ENCODE peak calls at places on chromosomes 5 and 9, in five cellular contexts. T, W, N, S and E are unnamed samples.

GRCh38 chr5:177388521-177389052 is 4.4 kb downstream of the SLC34A1 start:
- DNase-seq in T (no peak), W (no peak), N (no peak), S (no peak), E (no peak)

GRCh38 chr9:14322211-14323082 is 8.5 kb upstream of the NFIB start:
- DNase-seq in T (peak), W (peak), N (peak), S (peak), E (peak)

GRCh38 chr5:33321026-33321425 is 119.7 kb upstream of the TARS1 start:
- DNase-seq in T (peak), W (no peak), N (no peak), S (no peak), E (peak)

GRCh38 chr9:98323051-98323830 is 67.8 kb upstream of the TBC1D2 start:
- DNase-seq in T (no peak), W (no peak), N (no peak), S (no peak), E (no peak)

GRCh38 chr5:133295520-133295919 is 243.7 kb downstream of the HSPA4 start:
- DNase-seq in T (no peak), W (no peak), N (no peak), S (no peak), E (no peak)

GRCh38 chr5:137245438-137245837 is 253.7 kb downstream of the SPOCK1 start:
- DNase-seq in T (no peak), W (no peak), N (no peak), S (no peak), E (no peak)

GRCh38 chr5:127015716-127016115 is 14.6 kb downstream of the MARCHF3 start:
- DNase-seq in T (no peak), W (no peak), N (no peak), S (no peak), E (no peak)

GRCh38 chr9:118364266-118365075 is 660.3 kb downstream of the TLR4 start:
- DNase-seq in T (no peak), W (no peak), N (no peak), S (no peak), E (no peak)

GRCh38 chr9:93678199-93679019 is 102.0 kb downstream of the PHF2 start:
- DNase-seq in T (peak), W (no peak), N (peak), S (no peak), E (no peak)

GRCh38 chr9:3467593-3468219 is 58.1 kb downstream of the RFX3 start:
- DNase-seq in T (peak), W (no peak), N (peak), S (peak), E (peak)

GRCh38 chr5:113095831-113096230 is 119.2 kb downstream of the DCP2 start:
- DNase-seq in T (no peak), W (no peak), N (no peak), S (no peak), E (no peak)

GRCh38 chr5:142886211-142886610 is 116.0 kb downstream of the ARHGAP26 start:
- DNase-seq in T (no peak), W (no peak), N (no peak), S (no peak), E (no peak)

GRCh38 chr5:53035868-53036381 is 46.8 kb downstream of the ITGA2 start:
- DNase-seq in T (no peak), W (no peak), N (no peak), S (no peak), E (no peak)

GRCh38 chr5:62506659-62507460 is 71.8 kb upstream of the LRRC70 start:
- DNase-seq in T (no peak), W (no peak), N (no peak), S (no peak), E (no peak)

GRCh38 chr5:75550597-75550996 is 38.9 kb downstream of the POLK start:
- DNase-seq in T (no peak), W (no peak), N (no peak), S (no peak), E (no peak)

GRCh38 chr5:164475339-164475977 is 970.0 kb downstream of the MAT2B start:
- DNase-seq in T (no peak), W (no peak), N (no peak), S (no peak), E (no peak)

GRCh38 chr5:135843571-135844337 is 9.3 kb downstream of the SLC25A48 start:
- DNase-seq in T (no peak), W (peak), N (no peak), S (peak), E (no peak)

GRCh38 chr9:134061688-134062371 is 6.0 kb downstream of the BRD3 start:
- DNase-seq in T (peak), W (peak), N (peak), S (no peak), E (no peak)

GRCh38 chr9:94165592-94166236 is 81.5 kb downstream of the PTPDC1 start:
- DNase-seq in T (peak), W (peak), N (peak), S (peak), E (peak)

GRCh38 chr9:130940693-130941576 is 1.9 kb upstream of the FIBCD1 start:
- DNase-seq in T (peak), W (peak), N (peak), S (peak), E (no peak)

GRCh38 chr5:141521244-141521781 is 32.4 kb downstream of the PCDHGC5 start:
- DNase-seq in T (no peak), W (no peak), N (no peak), S (peak), E (peak)

GRCh38 chr5:134547579-134547978 is 22.1 kb downstream of the JADE2 start:
- DNase-seq in T (peak), W (no peak), N (peak), S (no peak), E (peak)

GRCh38 chr5:155089649-155090048 is 76.1 kb downstream of the KIF4B start:
- DNase-seq in T (no peak), W (no peak), N (no peak), S (no peak), E (no peak)

GRCh38 chr9:6677803-6678202 is 32.3 kb upstream of the GLDC start:
- DNase-seq in T (no peak), W (no peak), N (no peak), S (no peak), E (no peak)

GRCh38 chr9:6681957-6682501 is 36.5 kb upstream of the GLDC start:
- DNase-seq in T (no peak), W (no peak), N (no peak), S (no peak), E (no peak)

GRCh38 chr9:6676254-6676928 is 30.9 kb upstream of the GLDC start:
- DNase-seq in T (no peak), W (no peak), N (no peak), S (no peak), E (no peak)

GRCh38 chr9:6680797-6681146 is 35.2 kb upstream of the GLDC start:
- DNase-seq in T (no peak), W (no peak), N (peak), S (no peak), E (peak)

GRCh38 chr9:6681147-6681956 is 35.8 kb upstream of the GLDC start:
- DNase-seq in T (peak), W (peak), N (peak), S (peak), E (peak)
- TF ChIP-seq POLR2A in T (peak), W (peak), N (no peak), S (peak), E (peak)

DNA sequence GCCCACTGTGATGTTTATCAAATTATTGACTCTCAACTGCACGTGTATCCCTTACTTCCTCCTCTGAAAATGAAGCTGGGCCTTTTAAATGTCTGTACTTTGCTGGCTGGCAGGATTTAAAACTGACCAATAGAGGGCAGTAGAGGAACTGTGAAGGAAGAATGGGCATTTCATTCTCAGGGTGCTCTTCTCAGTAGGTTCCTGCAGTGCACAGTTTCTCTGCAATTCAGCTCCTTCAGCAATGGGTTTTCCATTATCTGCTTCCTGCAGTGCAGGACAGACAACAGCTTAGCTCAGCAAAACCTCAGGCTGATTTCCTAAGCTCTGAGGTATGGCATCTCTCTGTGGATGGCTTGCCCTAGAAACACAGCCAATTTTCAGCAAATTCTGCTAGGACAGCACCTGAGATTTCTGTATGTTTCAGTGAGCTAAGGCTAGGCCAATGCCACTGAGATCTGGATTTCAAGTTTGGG is 298.4 kb upstream of the PRDM9 start:
- DNase-seq in T (no peak), W (no peak), N (no peak), S (no peak), E (peak)
- TF ChIP-seq POLR2A in T (no peak), W (no peak), N (no peak), S (no peak), E (no peak)

GRCh38 chr5:42808888-42809611 is 2.6 kb downstream of the SELENOP start:
- DNase-seq in T (no peak), W (no peak), N (no peak), S (no peak), E (no peak)

GRCh38 chr5:42812620-42813019 is 928 bp upstream of the SELENOP start:
- DNase-seq in T (no peak), W (no peak), N (no peak), S (no peak), E (no peak)

GRCh38 chr5:42813533-42813932 is 1.8 kb upstream of the SELENOP start:
- DNase-seq in T (no peak), W (no peak), N (no peak), S (no peak), E (no peak)

GRCh38 chr5:42810905-42811590 is 644 bp downstream of the SELENOP start:
- DNase-seq in T (no peak), W (no peak), N (no peak), S (no peak), E (no peak)

DNA sequence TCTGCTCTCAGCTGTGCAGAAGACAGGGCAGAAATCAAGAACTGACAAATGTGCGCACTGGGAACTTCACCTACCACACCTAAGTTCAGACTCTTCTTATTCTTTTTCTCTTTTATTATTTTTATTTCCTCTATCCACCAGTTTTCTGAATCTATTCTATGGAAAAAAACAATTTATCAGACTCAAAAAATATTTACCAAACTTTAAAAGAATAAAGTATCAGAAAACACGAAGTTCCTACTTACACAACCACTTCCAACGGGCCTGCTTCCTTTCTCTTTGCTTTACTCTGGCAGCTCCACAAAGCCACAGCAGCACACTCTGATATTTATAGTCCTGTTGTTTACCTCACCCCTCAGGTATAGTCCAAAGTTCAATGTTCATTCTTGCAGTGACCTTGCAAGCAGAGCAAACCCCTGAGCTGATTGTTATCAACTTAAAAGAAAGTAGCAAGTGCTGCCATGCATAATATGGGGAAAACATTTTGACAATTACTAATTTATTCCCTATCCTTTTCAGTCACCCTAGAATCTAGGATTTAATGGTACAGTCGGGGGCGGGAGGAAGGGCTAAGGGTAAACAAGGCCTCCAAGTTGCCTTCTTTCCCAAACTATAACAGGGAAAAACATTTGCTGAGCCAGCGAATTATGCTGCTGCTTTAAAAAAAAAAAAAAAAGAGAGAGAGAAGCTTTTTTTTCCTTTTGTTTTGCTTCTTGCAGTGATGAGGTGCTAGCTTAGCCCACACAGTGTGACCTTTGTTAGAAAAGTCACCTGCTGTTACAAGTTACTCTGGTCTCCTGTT is at the start of gene SELENOP:
- DNase-seq in T (peak), W (no peak), N (peak), S (peak), E (peak)
- TF ChIP-seq POLR2A in T (peak), W (peak), N (no peak), S (no peak), E (no peak)

GRCh38 chr9:127568618-127568970 is 43.5 kb upstream of the STXBP1 start:
- DNase-seq in T (no peak), W (no peak), N (no peak), S (no peak), E (no peak)
- TF ChIP-seq POLR2A in T (no peak), W (no peak), N (no peak), S (no peak), E (no peak)

GRCh38 chr5:1494780-1495524 is 28.8 kb downstream of the LPCAT1 start:
- DNase-seq in T (no peak), W (no peak), N (peak), S (no peak), E (no peak)
- TF ChIP-seq POLR2A in T (no peak), W (no peak), N (no peak), S (no peak), E (no peak)

GRCh38 chr9:23434654-23435053 is 391.4 kb downstream of the ELAVL2 start:
- DNase-seq in T (no peak), W (no peak), N (no peak), S (no peak), E (no peak)

GRCh38 chr9:23426144-23426543 is 399.9 kb downstream of the ELAVL2 start:
- DNase-seq in T (no peak), W (no peak), N (no peak), S (no peak), E (no peak)

DNA sequence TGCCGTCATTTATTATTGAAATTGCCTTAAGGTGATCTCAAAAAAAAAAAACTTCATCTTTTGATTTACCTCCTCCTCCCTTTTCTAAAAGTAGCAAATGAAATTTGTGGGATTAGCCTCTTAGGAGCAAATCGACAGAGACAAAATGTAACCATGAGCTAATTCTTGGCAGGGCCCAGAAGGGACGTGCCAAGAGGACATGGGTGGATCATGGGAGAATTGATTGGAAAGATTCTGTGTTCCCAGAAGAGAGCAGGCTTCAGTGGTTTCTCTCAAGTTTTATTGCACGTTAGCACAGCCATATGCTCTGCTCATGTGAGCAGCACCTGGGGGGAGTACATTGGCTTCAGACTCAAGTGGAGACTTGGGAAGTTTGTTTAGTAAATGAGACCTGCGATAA is 394.6 kb downstream of the ELAVL2 start:
- DNase-seq in T (no peak), W (no peak), N (no peak), S (no peak), E (no peak)
- TF ChIP-seq POLR2A in T (no peak), W (no peak), N (no peak), S (no peak), E (no peak)

DNA sequence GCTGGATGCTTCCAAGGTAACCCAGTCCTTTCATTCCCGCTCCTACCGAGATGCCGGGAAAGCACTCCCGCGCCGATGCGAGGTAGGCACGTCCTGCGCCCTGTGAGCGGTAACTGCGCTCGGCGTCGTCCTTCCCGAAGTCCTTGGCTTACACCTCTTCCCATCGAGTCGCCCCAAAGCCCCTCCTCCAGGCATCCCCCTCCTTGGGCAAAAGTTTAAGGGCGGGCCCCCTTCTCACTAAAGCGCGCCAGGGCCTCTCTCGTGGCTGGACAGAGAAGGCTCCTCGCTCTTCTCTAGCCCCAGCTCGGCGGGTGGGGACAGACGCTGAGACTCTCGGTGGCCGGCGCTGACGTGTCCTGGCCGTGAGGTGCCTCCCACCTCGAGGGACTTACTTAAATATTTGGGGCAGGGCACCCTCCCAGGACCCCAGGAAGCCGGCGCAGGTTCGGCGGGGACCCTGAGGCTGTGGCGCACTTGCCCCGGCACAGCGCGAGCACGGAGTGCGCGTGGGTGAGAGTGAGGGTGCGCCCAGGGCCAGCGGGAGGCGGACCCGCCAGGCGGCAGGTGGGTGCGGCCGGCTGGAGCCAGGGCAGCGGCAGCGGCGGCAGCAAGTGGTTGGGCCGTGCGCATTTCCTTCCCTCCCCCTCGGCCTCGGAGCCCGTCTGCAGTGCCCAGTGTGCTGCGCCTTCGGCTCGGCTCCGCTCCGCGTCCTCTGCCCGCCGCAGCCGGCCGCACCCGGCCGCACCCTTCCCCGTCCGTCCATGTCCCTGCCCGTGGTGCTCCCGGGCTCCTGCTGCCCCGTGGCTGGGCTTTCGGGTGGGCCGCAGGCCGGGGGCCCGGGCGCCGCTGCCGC is at the start of gene ENTREP1:
- DNase-seq in T (peak), W (peak), N (peak), S (peak), E (peak)
- TF ChIP-seq POLR2A in T (no peak), W (no peak), N (no peak), S (no peak), E (no peak)

GRCh38 chr9:129712595-129713524 is 40.0 kb downstream of the PTGES start:
- DNase-seq in T (no peak), W (no peak), N (no peak), S (no peak), E (no peak)
- TF ChIP-seq POLR2A in T (no peak), W (no peak), N (no peak), S (no peak), E (no peak)